ENCODE peak calls at places on chromosomes 7 and 10, in six cellular contexts. B is T-helper 2 cell, X is mesenchymal stem cell, A is AG08396, K is Right ventricle myocardium inferior, Q is heart right ventricle. E is an unnamed sample.

GRCh38 chr10:121414366-121414765 is 183.9 kb downstream of the FGFR2 start:
- DNase-seq in B (no peak), X (no peak), A (no peak), K (no peak), Q (no peak), E (no peak)

GRCh38 chr7:2539031-2540028 is 16.0 kb downstream of the BRAT1 start:
- DNase-seq in B (no peak), X (no peak), A (no peak), K (peak; percentile 50), Q (no peak), E (no peak)

GRCh38 chr7:91289633-91290260 is 25.5 kb downstream of the FZD1 start:
- DNase-seq in B (no peak), X (no peak), A (no peak), K (no peak), Q (no peak), E (no peak)

GRCh38 chr10:14673189-14673947 is 101.3 kb downstream of the FAM107B start:
- DNase-seq in B (no peak), X (peak; percentile 84), A (no peak), K (no peak), Q (no peak), E (no peak)

GRCh38 chr10:27030060-27030459 is 70.2 kb downstream of the ANKRD26 start:
- DNase-seq in B (no peak), X (no peak), A (no peak), K (no peak), Q (no peak), E (no peak)

GRCh38 chr7:50717186-50717585 is 65.5 kb downstream of the GRB10 start:
- DNase-seq in B (no peak), X (no peak), A (no peak), K (no peak), Q (no peak), E (no peak)

GRCh38 chr10:49594594-49594993 is 15.5 kb upstream of the SLC18A3 start:
- DNase-seq in B (no peak), X (peak; percentile 72), A (peak; percentile 80), K (no peak), Q (no peak), E (peak; percentile 17)

GRCh38 chr10:49400365-49400764 is 4.5 kb upstream of the DRGX start:
- DNase-seq in B (no peak), X (no peak), A (no peak), K (no peak), Q (no peak), E (no peak)

E was measured in occipital lobe.